ENCODE peak calls at places on chromosomes 6 and 20, in eight cellular contexts. One of them, this sample, is unnamed.

GRCh38 chr6:14713966-14714631 is 531.8 kb upstream of the JARID2 start:
- DNase-seq in K562: no peak
- DNase-seq in body of pancreas: no peak
- DNase-seq in heart left ventricle: no peak
- DNase-seq in RWPE1: no peak
- DNase-seq in psoas muscle: no peak
- DNase-seq in fibroblast of pulmonary artery: no peak
- DNase-seq in foreskin keratinocyte: no peak
- DNase-seq in this sample: no peak

GRCh38 chr6:78953798-78954197 is 86.4 kb downstream of the IRAK1BP1 start:
- DNase-seq in fibroblast of pulmonary artery: no peak
- DNase-seq in K562: no peak
- DNase-seq in psoas muscle: peak
- DNase-seq in heart left ventricle: no peak
- DNase-seq in RWPE1: no peak
- DNase-seq in foreskin keratinocyte: no peak
- DNase-seq in body of pancreas: no peak
- DNase-seq in this sample: no peak

GRCh38 chr20:41643504-41643938 is 25.3 kb upstream of the CHD6 start:
- DNase-seq in body of pancreas: peak
- DNase-seq in fibroblast of pulmonary artery: peak
- DNase-seq in psoas muscle: no peak
- DNase-seq in foreskin keratinocyte: peak
- DNase-seq in RWPE1: peak
- DNase-seq in heart left ventricle: peak
- DNase-seq in K562: peak
- DNase-seq in this sample: peak

GRCh38 chr20:8271727-8272126 is 139.7 kb downstream of the PLCB1 start:
- DNase-seq in fibroblast of pulmonary artery: no peak
- DNase-seq in heart left ventricle: no peak
- DNase-seq in RWPE1: no peak
- DNase-seq in psoas muscle: no peak
- DNase-seq in body of pancreas: no peak
- DNase-seq in K562: no peak
- DNase-seq in foreskin keratinocyte: no peak
- DNase-seq in this sample: no peak

GRCh38 chr20:57657537-57658446 is 37.6 kb upstream of the ZBP1 start:
- DNase-seq in heart left ventricle: peak
- DNase-seq in fibroblast of pulmonary artery: no peak
- DNase-seq in RWPE1: peak
- DNase-seq in psoas muscle: peak
- DNase-seq in K562: no peak
- DNase-seq in foreskin keratinocyte: peak
- DNase-seq in body of pancreas: peak
- DNase-seq in this sample: no peak

GRCh38 chr6:38533064-38533463 is 106.7 kb downstream of the BTBD9 start:
- DNase-seq in heart left ventricle: no peak
- DNase-seq in foreskin keratinocyte: no peak
- DNase-seq in RWPE1: no peak
- DNase-seq in fibroblast of pulmonary artery: no peak
- DNase-seq in body of pancreas: no peak
- DNase-seq in K562: no peak
- DNase-seq in psoas muscle: no peak
- DNase-seq in this sample: no peak

GRCh38 chr6:108168501-108168979 is 2.7 kb downstream of the NR2E1 start:
- DNase-seq in foreskin keratinocyte: no peak
- DNase-seq in psoas muscle: no peak
- DNase-seq in K562: no peak
- DNase-seq in heart left ventricle: no peak
- DNase-seq in body of pancreas: peak
- DNase-seq in fibroblast of pulmonary artery: peak
- DNase-seq in RWPE1: no peak
- DNase-seq in this sample: peak

GRCh38 chr20:32807706-32808105 is 12.0 kb upstream of the MAPRE1 start:
- DNase-seq in RWPE1: no peak
- DNase-seq in foreskin keratinocyte: no peak
- DNase-seq in psoas muscle: no peak
- DNase-seq in fibroblast of pulmonary artery: no peak
- DNase-seq in K562: no peak
- DNase-seq in body of pancreas: no peak
- DNase-seq in heart left ventricle: no peak
- DNase-seq in this sample: no peak

GRCh38 chr20:52614036-52614863 is 357.9 kb upstream of the TSHZ2 start:
- DNase-seq in RWPE1: no peak
- DNase-seq in K562: no peak
- DNase-seq in fibroblast of pulmonary artery: no peak
- DNase-seq in heart left ventricle: no peak
- DNase-seq in body of pancreas: no peak
- DNase-seq in psoas muscle: no peak
- DNase-seq in foreskin keratinocyte: no peak
- DNase-seq in this sample: no peak

GRCh38 chr20:33681728-33682353 is 4.3 kb downstream of the E2F1 start:
- DNase-seq in heart left ventricle: no peak
- DNase-seq in foreskin keratinocyte: no peak
- DNase-seq in fibroblast of pulmonary artery: no peak
- DNase-seq in body of pancreas: no peak
- DNase-seq in K562: peak
- DNase-seq in RWPE1: no peak
- DNase-seq in psoas muscle: no peak
- DNase-seq in this sample: no peak

GRCh38 chr6:73519943-73520687 is 717 bp downstream of the EEF1A1 start:
- DNase-seq in RWPE1: no peak
- DNase-seq in fibroblast of pulmonary artery: peak
- DNase-seq in heart left ventricle: peak
- DNase-seq in psoas muscle: peak
- DNase-seq in foreskin keratinocyte: peak
- DNase-seq in body of pancreas: peak
- DNase-seq in K562: peak
- DNase-seq in this sample: peak

GRCh38 chr6:164108869-164109769 is 694.6 kb downstream of the QKI start:
- DNase-seq in psoas muscle: peak
- DNase-seq in heart left ventricle: peak
- DNase-seq in fibroblast of pulmonary artery: peak
- DNase-seq in RWPE1: peak
- DNase-seq in body of pancreas: peak
- DNase-seq in K562: no peak
- DNase-seq in foreskin keratinocyte: peak
- DNase-seq in this sample: peak

GRCh38 chr6:15793826-15794225 is 131.0 kb upstream of the DTNBP1 start:
- DNase-seq in body of pancreas: no peak
- DNase-seq in fibroblast of pulmonary artery: no peak
- DNase-seq in psoas muscle: no peak
- DNase-seq in heart left ventricle: no peak
- DNase-seq in K562: no peak
- DNase-seq in foreskin keratinocyte: no peak
- DNase-seq in RWPE1: no peak
- DNase-seq in this sample: no peak

GRCh38 chr20:57897156-57897874 is 187.5 kb upstream of the PMEPA1 start:
- DNase-seq in foreskin keratinocyte: no peak
- DNase-seq in psoas muscle: no peak
- DNase-seq in RWPE1: no peak
- DNase-seq in K562: no peak
- DNase-seq in heart left ventricle: no peak
- DNase-seq in fibroblast of pulmonary artery: no peak
- DNase-seq in body of pancreas: peak
- DNase-seq in this sample: no peak

GRCh38 chr6:163893609-163894189 is 479.2 kb downstream of the QKI start:
- DNase-seq in K562: no peak
- DNase-seq in body of pancreas: no peak
- DNase-seq in psoas muscle: no peak
- DNase-seq in foreskin keratinocyte: no peak
- DNase-seq in fibroblast of pulmonary artery: no peak
- DNase-seq in RWPE1: no peak
- DNase-seq in heart left ventricle: no peak
- DNase-seq in this sample: no peak

GRCh38 chr6:79494841-79495240 is 42.4 kb downstream of the LCA5 start:
- DNase-seq in body of pancreas: no peak
- DNase-seq in RWPE1: no peak
- DNase-seq in foreskin keratinocyte: no peak
- DNase-seq in psoas muscle: no peak
- DNase-seq in fibroblast of pulmonary artery: no peak
- DNase-seq in heart left ventricle: no peak
- DNase-seq in K562: no peak
- DNase-seq in this sample: no peak

GRCh38 chr6:4892785-4893485 is 110.9 kb downstream of the RPP40 start:
- DNase-seq in heart left ventricle: no peak
- DNase-seq in psoas muscle: no peak
- DNase-seq in RWPE1: no peak
- DNase-seq in body of pancreas: no peak
- DNase-seq in fibroblast of pulmonary artery: no peak
- DNase-seq in K562: no peak
- DNase-seq in foreskin keratinocyte: no peak
- DNase-seq in this sample: no peak

GRCh38 chr6:84638286-84638685 is 126.1 kb downstream of the TBX18 start:
- DNase-seq in body of pancreas: no peak
- DNase-seq in fibroblast of pulmonary artery: no peak
- DNase-seq in K562: no peak
- DNase-seq in RWPE1: no peak
- DNase-seq in psoas muscle: no peak
- DNase-seq in heart left ventricle: no peak
- DNase-seq in foreskin keratinocyte: no peak
- DNase-seq in this sample: no peak

GRCh38 chr20:37053230-37053950 is 42.4 kb downstream of the RBL1 start:
- DNase-seq in heart left ventricle: no peak
- DNase-seq in RWPE1: no peak
- DNase-seq in psoas muscle: no peak
- DNase-seq in K562: no peak
- DNase-seq in fibroblast of pulmonary artery: no peak
- DNase-seq in body of pancreas: no peak
- DNase-seq in foreskin keratinocyte: no peak
- DNase-seq in this sample: peak

GRCh38 chr6:33428219-33428890 is 8.5 kb downstream of the SYNGAP1 start:
- DNase-seq in heart left ventricle: peak
- DNase-seq in fibroblast of pulmonary artery: peak
- DNase-seq in K562: peak
- DNase-seq in psoas muscle: no peak
- DNase-seq in RWPE1: peak
- DNase-seq in body of pancreas: peak
- DNase-seq in foreskin keratinocyte: no peak
- DNase-seq in this sample: peak
- TF ChIP-seq CTCF in heart left ventricle: no peak
- TF ChIP-seq CTCF in fibroblast of pulmonary artery: peak
- TF ChIP-seq CTCF in K562: peak
- TF ChIP-seq CTCF in psoas muscle: no peak
- TF ChIP-seq CTCF in RWPE1: peak
- TF ChIP-seq CTCF in body of pancreas: peak
- TF ChIP-seq CTCF in foreskin keratinocyte: peak
- TF ChIP-seq CTCF in this sample: peak

GRCh38 chr6:91434135-91434534 is 847.3 kb upstream of the MAP3K7 start:
- DNase-seq in foreskin keratinocyte: no peak
- DNase-seq in fibroblast of pulmonary artery: no peak
- DNase-seq in body of pancreas: no peak
- DNase-seq in RWPE1: no peak
- DNase-seq in psoas muscle: no peak
- DNase-seq in heart left ventricle: no peak
- DNase-seq in K562: no peak
- DNase-seq in this sample: no peak

GRCh38 chr6:91428953-91429560 is 842.2 kb upstream of the MAP3K7 start:
- DNase-seq in K562: no peak
- DNase-seq in foreskin keratinocyte: no peak
- DNase-seq in body of pancreas: no peak
- DNase-seq in RWPE1: no peak
- DNase-seq in heart left ventricle: no peak
- DNase-seq in fibroblast of pulmonary artery: no peak
- DNase-seq in psoas muscle: no peak
- DNase-seq in this sample: no peak
- TF ChIP-seq CTCF in K562: no peak
- TF ChIP-seq CTCF in foreskin keratinocyte: no peak
- TF ChIP-seq CTCF in body of pancreas: no peak
- TF ChIP-seq CTCF in RWPE1: peak
- TF ChIP-seq CTCF in heart left ventricle: peak
- TF ChIP-seq CTCF in fibroblast of pulmonary artery: no peak
- TF ChIP-seq CTCF in psoas muscle: no peak
- TF ChIP-seq CTCF in this sample: no peak

GRCh38 chr6:143591441-143591840 is 79.9 kb upstream of the FUCA2 start:
- DNase-seq in body of pancreas: no peak
- DNase-seq in fibroblast of pulmonary artery: no peak
- DNase-seq in psoas muscle: no peak
- DNase-seq in heart left ventricle: no peak
- DNase-seq in RWPE1: no peak
- DNase-seq in K562: no peak
- DNase-seq in foreskin keratinocyte: no peak
- DNase-seq in this sample: no peak

GRCh38 chr6:143589162-143589561 is 77.6 kb upstream of the FUCA2 start:
- DNase-seq in K562: no peak
- DNase-seq in foreskin keratinocyte: no peak
- DNase-seq in fibroblast of pulmonary artery: no peak
- DNase-seq in body of pancreas: no peak
- DNase-seq in RWPE1: no peak
- DNase-seq in heart left ventricle: no peak
- DNase-seq in psoas muscle: no peak
- DNase-seq in this sample: no peak

GRCh38 chr6:143595256-143596036 is 82.3 kb upstream of the PHACTR2 start:
- DNase-seq in body of pancreas: no peak
- DNase-seq in fibroblast of pulmonary artery: no peak
- DNase-seq in foreskin keratinocyte: no peak
- DNase-seq in RWPE1: no peak
- DNase-seq in K562: no peak
- DNase-seq in psoas muscle: no peak
- DNase-seq in heart left ventricle: no peak
- DNase-seq in this sample: no peak

GRCh38 chr6:143594647-143595046 is 83.1 kb upstream of the PHACTR2 start:
- DNase-seq in K562: no peak
- DNase-seq in fibroblast of pulmonary artery: no peak
- DNase-seq in heart left ventricle: no peak
- DNase-seq in RWPE1: no peak
- DNase-seq in psoas muscle: no peak
- DNase-seq in body of pancreas: peak
- DNase-seq in foreskin keratinocyte: no peak
- DNase-seq in this sample: peak

GRCh38 chr6:143592335-143592734 is 80.8 kb upstream of the FUCA2 start:
- DNase-seq in K562: peak
- DNase-seq in psoas muscle: no peak
- DNase-seq in body of pancreas: peak
- DNase-seq in fibroblast of pulmonary artery: no peak
- DNase-seq in RWPE1: peak
- DNase-seq in foreskin keratinocyte: no peak
- DNase-seq in heart left ventricle: no peak
- DNase-seq in this sample: peak
- TF ChIP-seq CTCF in K562: peak
- TF ChIP-seq CTCF in psoas muscle: peak
- TF ChIP-seq CTCF in body of pancreas: peak
- TF ChIP-seq CTCF in fibroblast of pulmonary artery: peak
- TF ChIP-seq CTCF in RWPE1: peak
- TF ChIP-seq CTCF in foreskin keratinocyte: peak
- TF ChIP-seq CTCF in heart left ventricle: no peak
- TF ChIP-seq CTCF in this sample: peak

GRCh38 chr20:44291754-44292153 is 19.2 kb downstream of the FITM2 start:
- DNase-seq in foreskin keratinocyte: no peak
- DNase-seq in body of pancreas: no peak
- DNase-seq in fibroblast of pulmonary artery: no peak
- DNase-seq in RWPE1: no peak
- DNase-seq in K562: no peak
- DNase-seq in psoas muscle: no peak
- DNase-seq in heart left ventricle: no peak
- DNase-seq in this sample: no peak

GRCh38 chr20:44284032-44284431 is 27.0 kb downstream of the FITM2 start:
- DNase-seq in RWPE1: no peak
- DNase-seq in fibroblast of pulmonary artery: no peak
- DNase-seq in psoas muscle: no peak
- DNase-seq in heart left ventricle: no peak
- DNase-seq in body of pancreas: no peak
- DNase-seq in foreskin keratinocyte: no peak
- DNase-seq in K562: no peak
- DNase-seq in this sample: peak

GRCh38 chr20:44287272-44288097 is 23.5 kb downstream of the FITM2 start:
- DNase-seq in psoas muscle: no peak
- DNase-seq in foreskin keratinocyte: no peak
- DNase-seq in fibroblast of pulmonary artery: peak
- DNase-seq in RWPE1: no peak
- DNase-seq in body of pancreas: peak
- DNase-seq in heart left ventricle: peak
- DNase-seq in K562: no peak
- DNase-seq in this sample: peak

GRCh38 chr20:44288252-44288651 is 22.8 kb downstream of the FITM2 start:
- DNase-seq in K562: peak
- DNase-seq in fibroblast of pulmonary artery: no peak
- DNase-seq in RWPE1: no peak
- DNase-seq in body of pancreas: no peak
- DNase-seq in heart left ventricle: no peak
- DNase-seq in psoas muscle: no peak
- DNase-seq in foreskin keratinocyte: no peak
- DNase-seq in this sample: no peak
- TF ChIP-seq CTCF in K562: no peak
- TF ChIP-seq CTCF in fibroblast of pulmonary artery: no peak
- TF ChIP-seq CTCF in RWPE1: no peak
- TF ChIP-seq CTCF in body of pancreas: no peak
- TF ChIP-seq CTCF in heart left ventricle: no peak
- TF ChIP-seq CTCF in psoas muscle: no peak
- TF ChIP-seq CTCF in foreskin keratinocyte: no peak
- TF ChIP-seq CTCF in this sample: no peak

This sample was measured in fibroblast of mammary gland.